ENCODE peak calls at places on chromosomes 12 and 14, in six cellular contexts. T is CD4-positive, alpha-beta T cell; D is prostate gland; W is mesothelial cell of epicardium; Z is PC-3; E is astrocyte of the cerebellum. R is an unnamed sample.

GRCh38 chr12:57811028-57811755 is 7.3 kb downstream of the AVIL start:
- DNase-seq in T (no peak), D (no peak), W (no peak), Z (no peak), E (no peak), R (no peak)

GRCh38 chr14:22887260-22887989 is 4.4 kb downstream of the REM2 start:
- DNase-seq in T (peak; percentile 20), D (peak; percentile 82), W (peak; percentile 60), Z (peak; percentile 95), E (peak; percentile 52), R (peak; percentile 76)

GRCh38 chr12:2877959-2878732 is 1.1 kb downstream of the RHNO1 start:
- DNase-seq in T (no peak), D (no peak), W (no peak), Z (no peak), E (no peak), R (no peak)

GRCh38 chr12:52499836-52500560 is 6.9 kb upstream of the KRT6A start:
- DNase-seq in T (no peak), D (no peak), W (no peak), Z (peak; percentile 54), E (no peak), R (no peak)

GRCh38 chr12:111180830-111181726 is 187.8 kb downstream of the PHETA1 start:
- DNase-seq in T (no peak), D (peak; percentile 76), W (peak; percentile 86), Z (no peak), E (no peak), R (no peak)

GRCh38 chr14:92783813-92784431 is 10.2 kb upstream of the GOLGA5 start:
- DNase-seq in T (no peak), D (peak; percentile 54), W (no peak), Z (peak; percentile 85), E (peak; percentile 48), R (peak; percentile 60)

GRCh38 chr14:77921820-77922219 is 121.9 kb downstream of the ADCK1 start:
- DNase-seq in T (no peak), D (no peak), W (no peak), Z (no peak), E (no peak), R (no peak)

GRCh38 chr14:76985540-76986260 is 42.8 kb downstream of the IRF2BPL start:
- DNase-seq in T (no peak), D (no peak), W (no peak), Z (no peak), E (no peak), R (no peak)

GRCh38 chr14:21042918-21043317 is 756 bp downstream of the RNASE7 start:
- DNase-seq in T (no peak), D (no peak), W (no peak), Z (no peak), E (no peak), R (no peak)

GRCh38 chr14:53942970-53943750 is 13.5 kb downstream of the BMP4 start:
- DNase-seq in T (no peak), D (no peak), W (no peak), Z (peak; percentile 53), E (no peak), R (no peak)

GRCh38 chr14:94748667-94749347 is 21.1 kb downstream of the GSC start:
- DNase-seq in T (no peak), D (peak; percentile 31), W (no peak), Z (peak; percentile 42), E (no peak), R (peak; percentile 56)

GRCh38 chr14:51954657-51955056 is 34.7 kb upstream of the RTRAF start:
- DNase-seq in T (no peak), D (no peak), W (no peak), Z (peak; percentile 6), E (no peak), R (no peak)

GRCh38 chr12:92408072-92408900 is 262.6 kb upstream of the BTG1 start:
- DNase-seq in T (peak; percentile 21), D (peak; percentile 7), W (no peak), Z (peak; percentile 76), E (no peak), R (no peak)
- TF ChIP-seq CTCF in T (no peak), D (peak; percentile 44), W (no peak), Z (peak; percentile 87), E (peak; percentile 57), R (peak; percentile 55)

GRCh38 chr14:101843665-101844064 is 82.2 kb downstream of the PPP2R5C start:
- DNase-seq in T (peak; percentile 40), D (no peak), W (no peak), Z (peak; percentile 21), E (no peak), R (peak; percentile 71)
- TF ChIP-seq CTCF in T (peak; percentile 69), D (peak; percentile 25), W (no peak), Z (peak; percentile 63), E (peak; percentile 37), R (peak; percentile 60)

GRCh38 chr14:102547067-102547466 is 37.5 kb upstream of the ANKRD9 start:
- DNase-seq in T (no peak), D (no peak), W (no peak), Z (no peak), E (no peak), R (no peak)

GRCh38 chr14:102541771-102542170 is 32.2 kb upstream of the ANKRD9 start:
- DNase-seq in T (no peak), D (no peak), W (no peak), Z (no peak), E (no peak), R (no peak)

GRCh38 chr14:102544745-102545460 is 35.3 kb upstream of the ANKRD9 start:
- DNase-seq in T (no peak), D (no peak), W (no peak), Z (no peak), E (no peak), R (peak; percentile 55)

GRCh38 chr14:102544034-102544744 is 34.6 kb upstream of the ANKRD9 start:
- DNase-seq in T (no peak), D (no peak), W (no peak), Z (peak; percentile 41), E (no peak), R (peak; percentile 28)

GRCh38 chr14:102545461-102546265 is 36.1 kb upstream of the ANKRD9 start:
- DNase-seq in T (no peak), D (no peak), W (no peak), Z (no peak), E (no peak), R (no peak)
- TF ChIP-seq CTCF in T (no peak), D (no peak), W (no peak), Z (no peak), E (peak; percentile 11), R (no peak)

DNA sequence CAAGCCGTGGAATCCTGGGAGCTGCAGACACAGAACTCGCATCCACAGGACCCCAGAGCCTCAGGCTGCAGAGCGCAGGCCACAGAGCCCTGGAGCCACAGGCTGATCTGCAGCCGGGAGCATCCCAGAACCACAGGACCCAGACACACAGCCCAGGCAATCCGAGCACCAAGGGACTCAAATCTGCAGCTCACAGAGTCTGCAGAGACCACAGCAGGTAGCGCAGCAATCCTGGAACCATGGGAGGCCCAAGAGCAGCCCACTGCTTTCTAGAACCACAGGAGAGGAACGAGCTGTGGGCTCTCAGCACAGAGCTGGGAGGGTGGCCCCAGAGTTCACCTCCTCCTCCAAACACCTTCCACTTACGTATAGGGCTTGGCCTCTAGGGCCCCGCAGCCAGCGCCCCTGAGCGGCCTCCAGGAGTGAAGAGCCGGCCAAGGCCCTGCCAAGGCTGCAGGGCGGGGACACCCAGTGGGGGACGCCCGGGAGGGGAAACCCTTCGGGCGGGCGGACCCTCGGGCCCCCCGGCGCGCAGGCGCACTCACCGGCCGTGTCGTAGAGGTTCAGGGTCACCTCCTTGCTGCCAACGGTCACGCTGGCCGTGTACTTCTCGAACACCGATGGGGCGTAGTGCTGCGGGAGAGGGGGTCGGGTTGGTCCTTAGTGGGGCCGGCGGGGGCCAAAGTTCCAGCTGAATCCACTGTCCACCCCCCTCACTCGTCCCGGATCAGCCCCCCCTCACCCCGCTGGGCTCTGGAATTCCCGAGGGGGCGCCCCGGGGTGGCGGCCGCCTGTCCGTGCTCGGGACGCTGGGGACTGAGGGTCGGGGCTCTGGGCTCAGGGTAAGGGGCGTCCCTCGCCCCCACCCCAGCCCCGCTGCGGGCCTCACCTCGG is 634 bp downstream of the RHOF start:
- DNase-seq in T (no peak), D (no peak), W (no peak), Z (peak; percentile 36), E (no peak), R (peak; percentile 76)
- TF ChIP-seq CTCF in T (no peak), D (no peak), W (no peak), Z (no peak), E (no peak), R (no peak)

GRCh38 chr14:99612065-99612736 is 8.2 kb upstream of the CCDC85C start:
- DNase-seq in T (no peak), D (no peak), W (no peak), Z (no peak), E (no peak), R (no peak)

GRCh38 chr14:99611639-99612038 is 7.6 kb upstream of the CCDC85C start:
- DNase-seq in T (no peak), D (no peak), W (no peak), Z (no peak), E (no peak), R (no peak)

GRCh38 chr14:99606359-99606758 is 2.4 kb upstream of the CCDC85C start:
- DNase-seq in T (no peak), D (no peak), W (no peak), Z (no peak), E (no peak), R (no peak)

GRCh38 chr14:99608591-99608990 is 4.6 kb upstream of the CCDC85C start:
- DNase-seq in T (no peak), D (no peak), W (no peak), Z (no peak), E (no peak), R (no peak)

DNA sequence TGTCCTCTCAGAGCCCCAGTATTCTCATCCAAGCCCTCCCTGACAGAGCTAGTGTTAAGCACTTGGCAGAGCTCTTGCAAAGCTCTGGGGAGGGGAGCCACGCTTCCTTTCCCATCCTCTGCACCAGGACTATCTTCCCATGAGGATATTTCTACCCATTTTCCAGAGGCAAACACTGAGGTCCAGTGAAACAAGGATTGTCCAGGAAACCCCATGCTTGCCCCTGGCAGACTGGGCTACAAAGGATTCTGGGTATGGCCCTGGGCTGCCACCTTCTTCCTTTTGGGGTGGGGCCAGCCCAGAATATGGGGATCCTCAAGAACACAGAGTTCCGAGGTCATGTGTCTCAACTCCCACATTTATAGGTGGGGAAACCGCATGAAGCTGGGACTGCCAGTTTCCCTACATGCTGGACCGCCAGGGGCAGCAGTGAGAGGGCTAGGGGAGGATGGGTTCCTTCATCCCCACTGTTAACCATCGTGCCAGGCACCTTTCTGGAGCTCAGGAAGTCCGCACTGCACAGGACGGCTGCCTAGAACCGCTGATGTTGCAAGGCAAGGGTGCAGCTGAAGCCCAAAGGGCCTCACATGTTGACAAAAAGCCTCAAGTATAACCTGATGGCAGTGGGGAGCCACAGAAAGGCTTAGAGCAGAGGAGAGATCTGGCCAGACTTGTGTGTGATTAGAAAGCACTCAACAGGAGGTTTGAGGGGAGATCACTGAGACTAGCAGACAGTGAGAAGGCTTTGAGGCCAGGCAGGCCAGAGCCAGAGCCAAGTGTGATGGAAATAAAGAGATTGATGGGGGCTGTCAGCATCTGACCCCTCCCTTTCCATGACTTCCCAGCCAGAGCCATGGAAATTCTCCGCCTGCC is 5.5 kb upstream of the CCDC85C start:
- DNase-seq in T (no peak), D (no peak), W (no peak), Z (peak; percentile 53), E (no peak), R (no peak)
- TF ChIP-seq CTCF in T (peak; percentile 68), D (no peak), W (no peak), Z (peak; percentile 63), E (peak; percentile 91), R (no peak)

GRCh38 chr12:27840229-27840999 is 60.4 kb upstream of the MANSC4 start:
- DNase-seq in T (no peak), D (no peak), W (no peak), Z (peak; percentile 48), E (no peak), R (no peak)
- TF ChIP-seq CTCF in T (no peak), D (no peak), W (no peak), Z (peak; percentile 90), E (peak; percentile 38), R (peak; percentile 6)